ENCODE peak calls at places on chromosomes 2 and 18, in ten cellular contexts. P is transverse colon, H is dorsolateral prefrontal cortex, A is GM12878, D is Peyer's patch, W is coronary artery, Y is choroid plexus epithelial cell, I is heart right ventricle, F is tibial artery, U is fibroblast of mammary gland. S is an unnamed sample.

GRCh38 chr2:106126705-106127281 is 67.3 kb downstream of the UXS1 start:
- DNase-seq in P (no peak), I (no peak), A (no peak), U (no peak), F (no peak), H (no peak), Y (no peak), D (no peak), W (no peak), S (no peak)

GRCh38 chr2:97857553-97857952 is 138.2 kb downstream of the TMEM131 start:
- DNase-seq in F (no peak), W (no peak), A (no peak), I (no peak), Y (no peak), D (no peak), U (no peak), P (no peak), H (no peak), S (no peak)

GRCh38 chr18:55386545-55386944 is 201.4 kb downstream of the TCF4 start:
- DNase-seq in D (no peak), F (no peak), W (no peak), Y (no peak), H (no peak), I (no peak), U (no peak), A (no peak), P (no peak), S (no peak)

GRCh38 chr2:161946489-161947107 is 127.4 kb downstream of the DPP4 start:
- DNase-seq in P (no peak), F (no peak), D (no peak), W (no peak), I (no peak), A (no peak), Y (peak), U (peak), H (no peak), S (peak)

GRCh38 chr2:67486041-67486796 is 89.1 kb downstream of the ETAA1 start:
- DNase-seq in H (no peak), F (no peak), W (no peak), A (no peak), Y (no peak), U (peak), P (no peak), D (no peak), I (peak), S (peak)

GRCh38 chr2:95337829-95338228 is 40.7 kb downstream of the KCNIP3 start:
- DNase-seq in D (no peak), Y (no peak), P (no peak), U (no peak), F (no peak), A (no peak), I (peak), W (no peak), H (peak), S (no peak)

GRCh38 chr2:134727385-134727784 is 8.6 kb upstream of the TMEM163 start:
- DNase-seq in W (no peak), U (peak), F (no peak), Y (peak), H (no peak), A (no peak), P (no peak), I (no peak), D (no peak), S (peak)

GRCh38 chr2:111975053-111975552 is 76.7 kb downstream of the MERTK start:
- DNase-seq in P (no peak), I (no peak), H (no peak), D (no peak), F (peak), U (peak), Y (peak), W (no peak), A (no peak), S (peak)

GRCh38 chr2:237039301-237039906 is 46.3 kb upstream of the COPS8 start:
- DNase-seq in Y (no peak), U (no peak), H (no peak), I (no peak), F (no peak), W (no peak), A (no peak), P (no peak), D (no peak), S (no peak)

GRCh38 chr2:72765997-72766609 is 59.7 kb downstream of the EXOC6B start:
- DNase-seq in H (no peak), U (no peak), D (no peak), F (no peak), Y (no peak), P (no peak), A (no peak), W (no peak), I (no peak), S (peak)

GRCh38 chr2:135850811-135851668 is 14.1 kb upstream of the LCT start:
- DNase-seq in D (no peak), W (no peak), A (no peak), Y (no peak), U (no peak), H (no peak), P (no peak), F (no peak), I (no peak), S (no peak)

GRCh38 chr2:236984046-236984445 is 101.6 kb upstream of the COPS8 start:
- DNase-seq in F (no peak), Y (no peak), H (no peak), U (peak), D (no peak), W (no peak), A (no peak), I (no peak), P (no peak), S (peak)

GRCh38 chr2:7020939-7021470 is 103.8 kb downstream of the RNF144A start:
- DNase-seq in U (no peak), A (no peak), H (no peak), P (no peak), D (no peak), F (no peak), I (no peak), Y (no peak), W (no peak), S (no peak)

DNA sequence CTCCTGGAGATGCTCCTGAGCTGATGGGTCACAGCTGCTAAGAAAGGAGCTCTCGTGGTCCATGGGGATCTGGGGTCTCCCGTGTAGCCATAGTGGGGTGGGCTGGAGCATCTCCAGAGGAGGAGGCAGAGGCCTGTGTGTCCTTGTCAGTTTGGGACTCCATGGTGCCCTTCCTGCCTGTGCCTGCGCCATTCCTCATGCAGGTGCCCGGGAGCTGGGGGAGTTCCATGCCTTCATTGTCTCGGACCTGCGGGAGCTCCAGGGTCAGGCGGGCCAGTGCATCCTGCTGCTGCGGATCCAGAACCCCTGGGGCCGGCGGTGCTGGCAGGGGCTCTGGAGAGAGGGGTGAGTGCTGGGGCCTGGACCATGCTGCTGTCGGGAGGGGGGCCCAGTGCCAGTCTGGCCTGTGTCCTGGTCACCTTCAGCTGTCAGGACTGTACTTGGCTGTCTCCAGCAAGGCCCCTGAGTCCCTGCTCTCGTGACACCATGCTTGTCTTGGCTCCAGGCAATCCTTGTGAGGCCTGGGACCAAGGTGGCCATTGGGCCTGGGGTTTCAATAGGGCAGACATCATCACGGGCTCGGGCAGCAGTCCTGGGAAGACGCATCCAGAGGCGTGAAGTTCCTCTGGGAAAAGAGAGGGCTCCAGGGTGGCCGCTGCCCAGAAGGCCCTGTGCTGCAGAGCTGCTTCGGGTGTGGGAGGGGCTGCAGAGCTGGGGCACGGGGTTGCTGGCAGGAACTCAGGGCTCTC is 7.3 kb downstream of the CAPN10 start:
- DNase-seq in F (peak), I (peak), H (peak), P (peak), Y (no peak), A (no peak), W (no peak), U (no peak), D (no peak), S (no peak)
- TF ChIP-seq CTCF in F (no peak), I (no peak), H (no peak), P (no peak), Y (no peak), A (no peak), W (no peak), U (no peak), D (no peak), S (no peak)

DNA sequence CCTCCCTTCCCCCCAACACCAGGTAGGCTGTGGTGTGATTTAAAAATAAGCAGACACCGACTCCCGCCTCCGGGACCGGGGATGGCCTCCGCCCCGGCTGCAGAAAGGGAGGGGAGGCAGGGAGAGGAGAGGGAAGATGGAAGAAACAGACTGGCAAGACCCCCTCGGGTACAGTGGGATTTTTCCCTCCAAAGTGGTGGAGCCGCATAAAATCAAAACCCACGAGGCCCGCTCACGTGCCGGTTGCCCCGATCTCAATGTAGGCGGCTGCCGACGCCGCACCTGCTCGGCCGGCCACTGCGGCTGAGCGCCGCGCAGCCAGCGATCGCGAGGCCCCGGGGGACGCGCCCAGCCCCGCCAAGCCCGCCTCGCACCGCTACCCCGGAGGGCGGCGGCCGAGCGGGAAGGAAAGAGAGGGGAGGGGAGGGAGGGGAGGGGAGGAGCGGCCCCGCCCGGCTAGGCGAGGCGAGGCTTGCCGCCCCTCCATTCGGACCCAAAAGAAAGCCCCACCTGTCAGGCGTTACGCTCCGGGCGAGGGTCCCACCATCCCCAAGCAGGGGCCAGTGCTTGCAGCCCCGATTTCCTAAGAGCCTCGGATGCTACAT is 804 bp downstream of the ADD2 start:
- DNase-seq in I (peak), H (peak), F (no peak), Y (no peak), U (no peak), A (no peak), D (peak), W (no peak), P (no peak), S (no peak)
- H3K4me3 ChIP-seq in I (peak), H (peak), F (peak), Y (no peak), U (no peak), A (peak), D (peak), W (peak), P (peak), S (no peak)

DNA sequence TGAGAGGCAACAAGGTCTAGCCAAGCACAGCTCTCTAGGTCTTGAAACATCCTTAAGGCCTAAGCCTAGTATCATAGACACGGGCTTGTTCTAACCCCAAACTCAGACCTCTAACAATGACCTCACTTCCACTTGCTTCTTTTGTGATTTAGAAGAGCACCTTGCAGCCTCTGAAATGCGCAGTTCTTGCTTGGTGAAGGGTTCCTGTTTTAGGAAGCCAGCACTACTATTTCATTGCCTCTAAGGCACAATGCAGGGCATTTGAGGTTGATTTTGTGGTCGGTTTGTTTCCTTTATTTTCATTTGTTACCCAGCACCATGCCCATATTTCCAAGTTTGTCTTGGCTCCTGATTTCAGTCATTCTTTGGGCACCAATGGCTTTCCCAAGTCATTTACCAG is 117.0 kb upstream of the CYP1B1 start:
- DNase-seq in A (no peak), Y (no peak), F (no peak), P (no peak), I (no peak), D (no peak), H (no peak), U (no peak), W (no peak), S (no peak)
- TF ChIP-seq CTCF in A (no peak), Y (no peak), F (no peak), P (no peak), I (no peak), D (no peak), H (no peak), U (no peak), W (no peak), S (no peak)

GRCh38 chr2:220209093-220209492 is 581.7 kb downstream of the SLC4A3 start:
- DNase-seq in Y (no peak), W (no peak), I (no peak), U (no peak), A (no peak), F (no peak), D (no peak), H (no peak), P (no peak), S (no peak)
- H3K4me3 ChIP-seq in Y (no peak), W (no peak), I (no peak), U (no peak), A (no peak), F (no peak), D (no peak), H (no peak), P (no peak), S (no peak)

S was measured in epithelial cell of esophagus.